ENCODE peak calls at places on chromosomes 13 and 19, in six cellular contexts. O, S, N, P, U and C are unnamed samples. For H3K4me1, the result is how much of the 10 kb centered on the place peaks cover.

GRCh38 chr19:8615813-8616596 is 5.5 kb upstream of the ADAMTS10 start:
- DNase-seq in O (peak), S (no peak), N (no peak), P (no peak), U (peak), C (peak)

GRCh38 chr13:52743988-52744387 is 4.4 kb upstream of the CNMD start:
- DNase-seq in O (no peak), S (no peak), N (no peak), P (no peak), U (no peak), C (no peak)

GRCh38 chr13:44884076-44884729 is 105.1 kb downstream of the NUFIP1 start:
- DNase-seq in O (no peak), S (no peak), N (peak), P (no peak), U (no peak), C (no peak)

GRCh38 chr13:88541993-88542392 is 870.8 kb downstream of the SLITRK5 start:
- DNase-seq in O (no peak), S (no peak), N (no peak), P (no peak), U (no peak), C (no peak)

GRCh38 chr13:20461481-20461859 is 64.2 kb downstream of the CRYL1 start:
- DNase-seq in O (no peak), S (no peak), N (peak), P (no peak), U (no peak), C (no peak)

GRCh38 chr13:50690020-50690419 is 153.5 kb downstream of the DLEU7 start:
- DNase-seq in O (no peak), S (no peak), N (no peak), P (no peak), U (no peak), C (no peak)

GRCh38 chr19:45729774-45730388 is 815 bp downstream of the FBXO46 start:
- DNase-seq in O (no peak), S (no peak), N (no peak), P (no peak), U (no peak), C (no peak)

GRCh38 chr13:47190696-47191095 is 293.8 kb upstream of the HTR2A start:
- DNase-seq in O (no peak), S (no peak), N (peak), P (no peak), U (no peak), C (no peak)

GRCh38 chr13:102825921-102826706 is 19.7 kb upstream of the ERCC5 start:
- DNase-seq in O (no peak), S (no peak), N (peak), P (peak), U (no peak), C (no peak)

GRCh38 chr19:30062331-30063183 is 120.5 kb downstream of the URI1 start:
- DNase-seq in O (no peak), S (no peak), N (no peak), P (no peak), U (no peak), C (no peak)

DNA sequence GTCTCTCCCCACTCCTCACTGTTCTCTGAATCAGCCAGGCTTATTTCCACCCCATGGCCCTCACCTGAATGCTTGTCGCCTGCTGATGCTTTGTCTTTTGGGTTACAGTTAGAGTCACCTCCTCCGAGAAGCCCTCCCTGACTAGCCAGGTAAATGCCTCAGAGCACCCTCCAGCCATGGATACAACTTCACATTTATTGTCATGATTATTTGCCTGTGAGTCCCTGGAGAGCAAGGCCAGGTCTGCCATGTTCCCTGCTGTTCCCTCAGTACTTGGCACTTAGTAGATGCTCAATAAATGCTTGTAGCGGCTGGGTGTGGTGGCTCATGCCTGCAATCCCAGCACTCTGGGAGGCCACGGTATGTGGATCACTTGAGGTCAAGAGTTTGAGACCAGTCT is 3.7 kb upstream of the PDE4C start:
- DNase-seq in O (no peak), S (no peak), N (no peak), P (no peak), U (no peak), C (no peak)
- H3K4me1 ChIP-seq in O (under half), S (under half), N (under half), P (under half), U (under half), C (under half)

GRCh38 chr19:53595510-53595867 is 36.3 kb upstream of the DPRX start:
- DNase-seq in O (no peak), S (no peak), N (no peak), P (no peak), U (no peak), C (no peak)

GRCh38 chr19:53597023-53597422 is 34.8 kb upstream of the DPRX start:
- DNase-seq in O (no peak), S (no peak), N (no peak), P (no peak), U (no peak), C (no peak)

GRCh38 chr19:53596056-53596455 is 35.7 kb upstream of the DPRX start:
- DNase-seq in O (no peak), S (no peak), N (no peak), P (no peak), U (no peak), C (no peak)

GRCh38 chr19:53598361-53598760 is 33.4 kb upstream of the DPRX start:
- DNase-seq in O (no peak), S (no peak), N (no peak), P (no peak), U (no peak), C (no peak)

GRCh38 chr19:53594811-53595509 is 36.8 kb upstream of the DPRX start:
- DNase-seq in O (no peak), S (no peak), N (no peak), P (peak), U (no peak), C (no peak)
- H3K4me1 ChIP-seq in O (under half), S (under half), N (under half), P (under half), U (under half), C (under half)

GRCh38 chr19:56113071-56113632 is 7.9 kb downstream of the ZNF787 start:
- DNase-seq in O (no peak), S (no peak), N (no peak), P (no peak), U (no peak), C (no peak)

GRCh38 chr19:56112313-56112709 is 8.8 kb downstream of the ZNF787 start:
- DNase-seq in O (no peak), S (no peak), N (no peak), P (no peak), U (no peak), C (no peak)

GRCh38 chr19:56110515-56111448 is 10.3 kb downstream of the ZNF787 start:
- DNase-seq in O (no peak), S (no peak), N (no peak), P (no peak), U (no peak), C (no peak)

GRCh38 chr19:56114051-56114694 is 6.9 kb downstream of the ZNF787 start:
- DNase-seq in O (no peak), S (no peak), N (no peak), P (no peak), U (no peak), C (no peak)

GRCh38 chr19:56111601-56112312 is 9.3 kb downstream of the ZNF787 start:
- DNase-seq in O (no peak), S (no peak), N (no peak), P (no peak), U (no peak), C (no peak)
- H3K4me1 ChIP-seq in O (under half), S (under half), N (under half), P (under half), U (under half), C (under half)

GRCh38 chr19:11192957-11193939 is 4.1 kb downstream of the KANK2 start:
- DNase-seq in O (no peak), S (no peak), N (no peak), P (no peak), U (no peak), C (no peak)

GRCh38 chr19:11190501-11190900 is 6.8 kb downstream of the KANK2 start:
- DNase-seq in O (no peak), S (no peak), N (no peak), P (no peak), U (no peak), C (no peak)

GRCh38 chr19:11194173-11194572 is 3.2 kb downstream of the KANK2 start:
- DNase-seq in O (no peak), S (no peak), N (no peak), P (no peak), U (no peak), C (no peak)

GRCh38 chr19:11191273-11191755 is 6.0 kb downstream of the KANK2 start:
- DNase-seq in O (no peak), S (no peak), N (peak), P (no peak), U (no peak), C (peak)

DNA sequence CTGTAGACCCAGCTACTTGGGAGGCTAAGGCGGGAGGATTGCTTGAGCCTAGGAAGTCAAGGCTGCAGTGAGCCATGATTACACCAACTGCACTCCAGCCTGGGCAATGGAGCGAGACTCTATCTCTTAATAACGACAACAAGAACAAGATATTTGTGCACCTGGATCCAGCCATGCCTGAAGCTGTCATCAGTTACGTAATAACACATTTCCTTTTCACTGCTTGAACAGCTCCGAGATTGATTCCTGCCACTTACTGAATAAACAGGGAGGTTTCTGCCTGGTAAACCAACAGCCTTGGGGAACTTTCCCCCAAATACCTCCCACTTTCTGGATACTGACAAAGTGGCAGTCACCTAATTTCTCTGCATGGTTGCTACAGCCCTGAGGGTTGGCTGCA is 5.4 kb downstream of the KANK2 start:
- DNase-seq in O (no peak), S (no peak), N (no peak), P (no peak), U (no peak), C (no peak)
- H3K4me1 ChIP-seq in O (under half), S (under half), N (under half), P (under half), U (under half), C (under half)

GRCh38 chr13:40605573-40605972 is 60.9 kb downstream of the FOXO1 start:
- DNase-seq in O (no peak), S (no peak), N (no peak), P (no peak), U (no peak), C (no peak)
- H3K4me1 ChIP-seq in O (under half), S (under half), N (under half), P (under half), U (under half), C (under half)

GRCh38 chr19:18417250-18418033 is 1.8 kb upstream of the SSBP4 start:
- DNase-seq in O (peak), S (no peak), N (peak), P (no peak), U (no peak), C (peak)

GRCh38 chr19:18419699-18420460 is 682 bp downstream of the SSBP4 start:
- DNase-seq in O (no peak), S (no peak), N (no peak), P (no peak), U (peak), C (peak)

GRCh38 chr19:18418034-18418724 is 1.0 kb upstream of the SSBP4 start:
- DNase-seq in O (no peak), S (no peak), N (no peak), P (no peak), U (no peak), C (no peak)

GRCh38 chr19:18419195-18419698 is at the start of gene SSBP4:
- DNase-seq in O (peak), S (no peak), N (peak), P (no peak), U (peak), C (peak)

GRCh38 chr19:18418725-18419194 is 438 bp upstream of the SSBP4 start:
- DNase-seq in O (no peak), S (no peak), N (no peak), P (no peak), U (peak), C (no peak)
- H3K4me1 ChIP-seq in O (half or more), S (under half), N (half or more), P (under half), U (half or more), C (under half)

DNA sequence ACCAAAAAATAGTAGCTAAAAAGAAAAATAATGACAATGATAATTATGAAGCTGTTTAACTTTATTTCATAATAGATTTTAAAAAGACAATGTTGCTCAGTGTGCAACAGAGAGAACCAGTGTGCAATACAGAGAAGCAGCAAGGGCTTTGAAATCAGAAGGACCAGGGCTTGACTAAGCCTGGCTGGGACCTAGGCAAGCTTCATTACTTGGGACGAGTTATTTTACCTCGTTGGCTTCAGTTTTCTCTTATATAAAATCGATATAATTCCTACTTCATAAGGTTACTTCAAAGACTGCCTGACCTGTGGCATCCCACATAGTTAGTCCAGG is 56.9 kb downstream of the MBNL2 start:
- DNase-seq in O (no peak), S (no peak), N (no peak), P (no peak), U (no peak), C (no peak)
- H3K4me1 ChIP-seq in O (under half), S (under half), N (half or more), P (under half), U (under half), C (under half)